ENCODE peak calls at places on chromosomes 4 and X, in seven cellular contexts. One of them, this sample, is unnamed.

GRCh38 chr4:6576512-6576911 is 1.5 kb downstream of the MAN2B2 start:
- DNase-seq in tibial nerve: no peak
- DNase-seq in GM23338: no peak
- DNase-seq in Karpas-422: no peak
- DNase-seq in lower lobe of right lung: no peak
- DNase-seq in right atrium auricular region: no peak
- DNase-seq in esophagus muscularis mucosa: no peak
- DNase-seq in this sample: no peak

GRCh38 chr4:11496313-11496956 is 67.7 kb upstream of the HS3ST1 start:
- DNase-seq in tibial nerve: no peak
- DNase-seq in GM23338: no peak
- DNase-seq in Karpas-422: no peak
- DNase-seq in lower lobe of right lung: no peak
- DNase-seq in right atrium auricular region: no peak
- DNase-seq in esophagus muscularis mucosa: no peak
- DNase-seq in this sample: no peak

GRCh38 chrX:8548446-8548845 is 83.8 kb downstream of the VCX3B start:
- DNase-seq in tibial nerve: no peak
- DNase-seq in GM23338: no peak
- DNase-seq in Karpas-422: no peak
- DNase-seq in lower lobe of right lung: no peak
- DNase-seq in right atrium auricular region: no peak
- DNase-seq in esophagus muscularis mucosa: no peak
- DNase-seq in this sample: no peak

GRCh38 chr4:74933562-74934015 is 673 bp downstream of the PARM1 start:
- DNase-seq in tibial nerve: no peak
- DNase-seq in GM23338: peak; percentile 53
- DNase-seq in Karpas-422: peak; percentile 71
- DNase-seq in lower lobe of right lung: peak; percentile 49
- DNase-seq in right atrium auricular region: no peak
- DNase-seq in esophagus muscularis mucosa: no peak
- DNase-seq in this sample: no peak

GRCh38 chr4:4867745-4868505 is 8.5 kb downstream of the MSX1 start:
- DNase-seq in tibial nerve: no peak
- DNase-seq in GM23338: no peak
- DNase-seq in Karpas-422: no peak
- DNase-seq in lower lobe of right lung: no peak
- DNase-seq in right atrium auricular region: no peak
- DNase-seq in esophagus muscularis mucosa: no peak
- DNase-seq in this sample: no peak

GRCh38 chr4:21710212-21710843 is 238.2 kb downstream of the KCNIP4 start:
- DNase-seq in tibial nerve: no peak
- DNase-seq in GM23338: no peak
- DNase-seq in Karpas-422: no peak
- DNase-seq in lower lobe of right lung: no peak
- DNase-seq in right atrium auricular region: no peak
- DNase-seq in esophagus muscularis mucosa: no peak
- DNase-seq in this sample: no peak

GRCh38 chrX:110317079-110317819 is 636 bp downstream of the AMMECR1 start:
- DNase-seq in tibial nerve: no peak
- DNase-seq in GM23338: peak; percentile 29
- DNase-seq in Karpas-422: peak; percentile 65
- DNase-seq in lower lobe of right lung: peak; percentile 46
- DNase-seq in right atrium auricular region: no peak
- DNase-seq in esophagus muscularis mucosa: no peak
- DNase-seq in this sample: no peak

GRCh38 chrX:2894885-2895292 is 34.2 kb downstream of the ARSD start:
- DNase-seq in tibial nerve: no peak
- DNase-seq in GM23338: no peak
- DNase-seq in Karpas-422: no peak
- DNase-seq in lower lobe of right lung: no peak
- DNase-seq in right atrium auricular region: no peak
- DNase-seq in esophagus muscularis mucosa: no peak
- DNase-seq in this sample: no peak

GRCh38 chrX:387729-388128 is 1.0 kb upstream of the PPP2R3B start:
- DNase-seq in tibial nerve: no peak
- DNase-seq in GM23338: no peak
- DNase-seq in Karpas-422: peak; percentile 60
- DNase-seq in lower lobe of right lung: no peak
- DNase-seq in right atrium auricular region: no peak
- DNase-seq in esophagus muscularis mucosa: no peak
- DNase-seq in this sample: no peak

GRCh38 chr4:13990596-13991589 is 363.4 kb upstream of the BOD1L1 start:
- DNase-seq in tibial nerve: no peak
- DNase-seq in GM23338: no peak
- DNase-seq in Karpas-422: no peak
- DNase-seq in lower lobe of right lung: no peak
- DNase-seq in right atrium auricular region: no peak
- DNase-seq in esophagus muscularis mucosa: no peak
- DNase-seq in this sample: no peak

GRCh38 chr4:39181520-39181904 is 817 bp upstream of the WDR19 start:
- DNase-seq in tibial nerve: no peak
- DNase-seq in GM23338: no peak
- DNase-seq in Karpas-422: peak; percentile 54
- DNase-seq in lower lobe of right lung: no peak
- DNase-seq in right atrium auricular region: no peak
- DNase-seq in esophagus muscularis mucosa: no peak
- DNase-seq in this sample: no peak

GRCh38 chrX:13389501-13389900 is 69.6 kb upstream of the ATXN3L start:
- DNase-seq in tibial nerve: no peak
- DNase-seq in GM23338: no peak
- DNase-seq in Karpas-422: no peak
- DNase-seq in lower lobe of right lung: no peak
- DNase-seq in right atrium auricular region: no peak
- DNase-seq in esophagus muscularis mucosa: no peak
- DNase-seq in this sample: no peak

GRCh38 chr4:124610214-124610613 is 102.3 kb downstream of the ANKRD50 start:
- DNase-seq in tibial nerve: no peak
- DNase-seq in GM23338: peak; percentile 10
- DNase-seq in Karpas-422: no peak
- DNase-seq in lower lobe of right lung: peak; percentile 35
- DNase-seq in right atrium auricular region: no peak
- DNase-seq in esophagus muscularis mucosa: no peak
- DNase-seq in this sample: no peak

GRCh38 chr4:121070274-121070673 is 2.1 kb downstream of the NDNF start:
- DNase-seq in tibial nerve: no peak
- DNase-seq in GM23338: peak; percentile 70
- DNase-seq in Karpas-422: no peak
- DNase-seq in lower lobe of right lung: no peak
- DNase-seq in right atrium auricular region: no peak
- DNase-seq in esophagus muscularis mucosa: no peak
- DNase-seq in this sample: no peak

GRCh38 chr4:40299704-40300336 is 35.3 kb upstream of the CHRNA9 start:
- DNase-seq in tibial nerve: no peak
- DNase-seq in GM23338: no peak
- DNase-seq in Karpas-422: peak; percentile 92
- DNase-seq in lower lobe of right lung: no peak
- DNase-seq in right atrium auricular region: no peak
- DNase-seq in esophagus muscularis mucosa: no peak
- DNase-seq in this sample: no peak

GRCh38 chr4:52701207-52701606 is 42.1 kb upstream of the USP46 start:
- DNase-seq in tibial nerve: no peak
- DNase-seq in GM23338: no peak
- DNase-seq in Karpas-422: peak; percentile 76
- DNase-seq in lower lobe of right lung: no peak
- DNase-seq in right atrium auricular region: no peak
- DNase-seq in esophagus muscularis mucosa: no peak
- DNase-seq in this sample: no peak

GRCh38 chr4:98232202-98232601 is 29.0 kb upstream of the RAP1GDS1 start:
- DNase-seq in tibial nerve: no peak
- DNase-seq in GM23338: no peak
- DNase-seq in Karpas-422: no peak
- DNase-seq in lower lobe of right lung: no peak
- DNase-seq in right atrium auricular region: no peak
- DNase-seq in esophagus muscularis mucosa: no peak
- DNase-seq in this sample: no peak

GRCh38 chr4:133969202-133969873 is 232.3 kb downstream of the PABPC4L start:
- DNase-seq in tibial nerve: no peak
- DNase-seq in GM23338: no peak
- DNase-seq in Karpas-422: no peak
- DNase-seq in lower lobe of right lung: no peak
- DNase-seq in right atrium auricular region: peak; percentile 67
- DNase-seq in esophagus muscularis mucosa: no peak
- DNase-seq in this sample: no peak

GRCh38 chr4:41365726-41366125 is 109.0 kb downstream of the UCHL1 start:
- DNase-seq in tibial nerve: no peak
- DNase-seq in GM23338: peak; percentile 49
- DNase-seq in Karpas-422: no peak
- DNase-seq in lower lobe of right lung: no peak
- DNase-seq in right atrium auricular region: no peak
- DNase-seq in esophagus muscularis mucosa: no peak
- DNase-seq in this sample: no peak
- H3K27ac ChIP-seq in tibial nerve: no peak overlapping the region
- H3K27ac ChIP-seq in GM23338: no peak overlapping the region
- H3K27ac ChIP-seq in Karpas-422: no peak overlapping the region
- H3K27ac ChIP-seq in lower lobe of right lung: no peak overlapping the region
- H3K27ac ChIP-seq in right atrium auricular region: peak overlapping the region; percentile 90
- H3K27ac ChIP-seq in esophagus muscularis mucosa: no peak overlapping the region
- H3K27ac ChIP-seq in this sample: peak overlapping the region; percentile 62

GRCh38 chrX:24024819-24025740 is 1.9 kb downstream of the KLHL15 start:
- DNase-seq in tibial nerve: peak; percentile 81
- DNase-seq in GM23338: peak; percentile 70
- DNase-seq in Karpas-422: peak; percentile 93
- DNase-seq in lower lobe of right lung: peak; percentile 90
- DNase-seq in right atrium auricular region: peak; percentile 83
- DNase-seq in esophagus muscularis mucosa: peak; percentile 93
- DNase-seq in this sample: peak; percentile 88

GRCh38 chrX:24027985-24028384 is 999 bp upstream of the KLHL15 start:
- DNase-seq in tibial nerve: no peak
- DNase-seq in GM23338: peak; percentile 53
- DNase-seq in Karpas-422: no peak
- DNase-seq in lower lobe of right lung: no peak
- DNase-seq in right atrium auricular region: no peak
- DNase-seq in esophagus muscularis mucosa: no peak
- DNase-seq in this sample: no peak

GRCh38 chrX:24025741-24026402 is 1.1 kb downstream of the KLHL15 start:
- DNase-seq in tibial nerve: peak; percentile 14
- DNase-seq in GM23338: peak; percentile 23
- DNase-seq in Karpas-422: no peak
- DNase-seq in lower lobe of right lung: no peak
- DNase-seq in right atrium auricular region: peak; percentile 61
- DNase-seq in esophagus muscularis mucosa: no peak
- DNase-seq in this sample: no peak

GRCh38 chrX:24027086-24027485 is at the start of gene KLHL15:
- DNase-seq in tibial nerve: no peak
- DNase-seq in GM23338: no peak
- DNase-seq in Karpas-422: no peak
- DNase-seq in lower lobe of right lung: no peak
- DNase-seq in right atrium auricular region: no peak
- DNase-seq in esophagus muscularis mucosa: no peak
- DNase-seq in this sample: no peak

DNA sequence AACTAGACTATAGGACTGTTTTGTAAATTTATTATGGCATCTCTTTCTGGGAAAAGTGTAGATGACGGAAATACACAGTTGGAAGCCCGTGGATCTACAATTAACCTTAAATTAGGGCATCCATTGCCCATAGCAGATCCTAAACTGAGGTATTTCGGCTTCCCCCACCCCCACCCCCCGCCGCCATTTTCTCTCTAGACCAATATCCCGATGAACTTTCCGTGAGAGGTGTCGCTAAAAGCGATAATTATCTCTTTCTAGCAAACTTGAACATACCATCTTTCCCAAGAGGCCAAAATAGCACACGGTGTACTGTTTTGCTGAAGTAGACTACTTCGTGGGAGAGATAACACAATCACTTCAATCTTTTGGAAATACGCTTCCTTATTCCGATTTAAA is 584 bp downstream of the KLHL15 start:
- DNase-seq in tibial nerve: no peak
- DNase-seq in GM23338: peak; percentile 21
- DNase-seq in Karpas-422: no peak
- DNase-seq in lower lobe of right lung: no peak
- DNase-seq in right atrium auricular region: no peak
- DNase-seq in esophagus muscularis mucosa: no peak
- DNase-seq in this sample: no peak
- H3K4me3 ChIP-seq in tibial nerve: peak overlapping the region; percentile 78
- H3K4me3 ChIP-seq in GM23338: peak overlapping the region; percentile 91
- H3K4me3 ChIP-seq in Karpas-422: peak overlapping the region; percentile 79
- H3K4me3 ChIP-seq in lower lobe of right lung: peak overlapping the region; percentile 75
- H3K4me3 ChIP-seq in right atrium auricular region: peak overlapping the region; percentile 54
- H3K4me3 ChIP-seq in esophagus muscularis mucosa: peak overlapping the region; percentile 73
- H3K4me3 ChIP-seq in this sample: peak overlapping the region; percentile 78

DNA sequence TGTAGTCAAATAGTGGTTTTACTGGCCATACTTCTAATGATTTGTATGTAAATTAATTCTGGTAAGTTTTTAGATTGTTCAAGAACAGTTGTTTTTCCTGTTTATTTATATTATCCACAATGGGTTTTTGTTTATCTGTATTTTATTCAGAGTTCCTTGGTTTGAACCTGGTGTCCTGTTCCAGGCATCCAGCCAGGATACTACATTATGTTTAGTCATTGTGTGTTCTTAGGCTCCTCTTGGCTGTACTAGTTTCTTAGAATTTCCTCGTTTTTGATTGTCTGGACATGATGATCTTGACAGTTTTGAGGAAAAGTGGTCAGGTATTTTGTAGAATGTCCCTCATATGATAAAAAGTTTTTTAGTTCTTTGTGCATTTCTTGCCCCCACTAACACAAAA is 7.8 kb downstream of the TIGD2 start:
- DNase-seq in tibial nerve: no peak
- DNase-seq in GM23338: no peak
- DNase-seq in Karpas-422: no peak
- DNase-seq in lower lobe of right lung: no peak
- DNase-seq in right atrium auricular region: no peak
- DNase-seq in esophagus muscularis mucosa: no peak
- DNase-seq in this sample: no peak
- H3K27ac ChIP-seq in tibial nerve: no peak overlapping the region
- H3K27ac ChIP-seq in GM23338: no peak overlapping the region
- H3K27ac ChIP-seq in Karpas-422: no peak overlapping the region
- H3K27ac ChIP-seq in lower lobe of right lung: no peak overlapping the region
- H3K27ac ChIP-seq in right atrium auricular region: no peak overlapping the region
- H3K27ac ChIP-seq in esophagus muscularis mucosa: no peak overlapping the region
- H3K27ac ChIP-seq in this sample: no peak overlapping the region

GRCh38 chrX:36334508-36335015 is 415.0 kb downstream of the CFAP47 start:
- DNase-seq in tibial nerve: no peak
- DNase-seq in GM23338: no peak
- DNase-seq in Karpas-422: no peak
- DNase-seq in lower lobe of right lung: no peak
- DNase-seq in right atrium auricular region: no peak
- DNase-seq in esophagus muscularis mucosa: no peak
- DNase-seq in this sample: no peak

GRCh38 chrX:36336746-36337145 is 417.2 kb downstream of the CFAP47 start:
- DNase-seq in tibial nerve: no peak
- DNase-seq in GM23338: no peak
- DNase-seq in Karpas-422: no peak
- DNase-seq in lower lobe of right lung: no peak
- DNase-seq in right atrium auricular region: no peak
- DNase-seq in esophagus muscularis mucosa: no peak
- DNase-seq in this sample: no peak
- H3K4me3 ChIP-seq in tibial nerve: no peak overlapping the region
- H3K4me3 ChIP-seq in GM23338: no peak overlapping the region
- H3K4me3 ChIP-seq in Karpas-422: no peak overlapping the region
- H3K4me3 ChIP-seq in lower lobe of right lung: no peak overlapping the region
- H3K4me3 ChIP-seq in right atrium auricular region: no peak overlapping the region
- H3K4me3 ChIP-seq in esophagus muscularis mucosa: no peak overlapping the region
- H3K4me3 ChIP-seq in this sample: no peak overlapping the region

GRCh38 chr4:2713337-2713736 is 42.8 kb downstream of the TNIP2 start:
- DNase-seq in tibial nerve: no peak
- DNase-seq in GM23338: no peak
- DNase-seq in Karpas-422: no peak
- DNase-seq in lower lobe of right lung: no peak
- DNase-seq in right atrium auricular region: no peak
- DNase-seq in esophagus muscularis mucosa: no peak
- DNase-seq in this sample: no peak
- H3K27ac ChIP-seq in tibial nerve: no peak overlapping the region
- H3K27ac ChIP-seq in GM23338: peak overlapping the region; percentile 55
- H3K27ac ChIP-seq in Karpas-422: peak overlapping the region; percentile 39
- H3K27ac ChIP-seq in lower lobe of right lung: peak overlapping the region; percentile 64
- H3K27ac ChIP-seq in right atrium auricular region: peak overlapping the region; percentile 32
- H3K27ac ChIP-seq in esophagus muscularis mucosa: no peak overlapping the region
- H3K27ac ChIP-seq in this sample: no peak overlapping the region

This sample was measured in coronary artery.